ENCODE peak calls at places on chromosomes 11 and 22, in seven cellular contexts. Z is HCT116, Y is HepG2, K is SK-N-SH, M is H1, P is K562, W is GM12878. J is an unnamed sample.

GRCh38 chr11:40289370-40289769 is 1170.1 kb downstream of the LRRC4C start:
- DNase-seq in K (no peak), M (no peak), W (no peak), P (no peak), Z (no peak), Y (no peak), J (no peak)

GRCh38 chr11:70381872-70382842 is 16.2 kb upstream of the CTTN start:
- DNase-seq in Z (no peak), M (no peak), K (no peak), P (peak; percentile 64), W (no peak), Y (no peak), J (no peak)

GRCh38 chr11:113796663-113797259 is 17.2 kb downstream of the CLDN25 start:
- DNase-seq in Z (peak; percentile 12), K (peak; percentile 65), M (no peak), Y (peak; percentile 39), W (no peak), P (peak; percentile 55), J (peak; percentile 82)

GRCh38 chr11:134978388-134979088 is 566.5 kb upstream of the B3GAT1 start:
- DNase-seq in M (no peak), W (no peak), K (peak; percentile 32), Y (no peak), Z (no peak), P (peak; percentile 15), J (no peak)

GRCh38 chr22:47299879-47300697 is 537.6 kb downstream of the TBC1D22A start:
- DNase-seq in W (no peak), K (peak; percentile 8), Y (no peak), P (no peak), M (no peak), Z (no peak), J (no peak)

GRCh38 chr11:1298695-1299492 is 10.5 kb downstream of the TOLLIP start:
- DNase-seq in P (no peak), M (no peak), Y (peak; percentile 91), K (no peak), W (no peak), Z (no peak), J (peak; percentile 78)

GRCh38 chr22:44458044-44459020 is 39.7 kb downstream of the RTL6 start:
- DNase-seq in M (no peak), Y (no peak), K (no peak), P (no peak), W (no peak), Z (no peak), J (no peak)

GRCh38 chr11:69213315-69213714 is 57.6 kb downstream of the SMIM38 start:
- DNase-seq in K (no peak), Z (no peak), Y (no peak), W (peak; percentile 35), P (no peak), M (no peak), J (no peak)

GRCh38 chr22:28441720-28442263 is 237.8 kb downstream of the TTC28 start:
- DNase-seq in W (no peak), Z (no peak), Y (peak; percentile 73), P (no peak), M (no peak), K (peak; percentile 27), J (no peak)

GRCh38 chr11:69382131-69383128 is 88.5 kb downstream of the MYEOV start:
- DNase-seq in P (peak; percentile 98), K (peak; percentile 6), M (no peak), Y (no peak), Z (peak; percentile 70), W (peak; percentile 36), J (no peak)

GRCh38 chr11:1399386-1400167 is 9.8 kb downstream of the BRSK2 start:
- DNase-seq in Y (no peak), M (no peak), Z (no peak), K (peak; percentile 73), P (no peak), W (no peak), J (no peak)

GRCh38 chr11:119262668-119263351 is 54.1 kb downstream of the MCAM start:
- DNase-seq in K (no peak), P (no peak), Y (no peak), M (no peak), Z (no peak), W (peak; percentile 63), J (no peak)

GRCh38 chr22:34004058-34004457 is 83.8 kb upstream of the LARGE1 start:
- DNase-seq in K (no peak), Y (no peak), P (no peak), Z (no peak), M (no peak), W (no peak), J (no peak)

GRCh38 chr11:86063536-86063935 is 5.3 kb downstream of the PICALM start:
- DNase-seq in P (no peak), W (no peak), M (no peak), Z (no peak), K (no peak), Y (no peak), J (no peak)
- TF ChIP-seq JUND in P (no peak), W (no peak), M (no peak), Z (no peak), K (no peak), Y (no peak), J (no peak)

GRCh38 chr11:122028561-122028960 is 87.5 kb downstream of the BLID start:
- DNase-seq in Y (no peak), P (no peak), K (no peak), W (no peak), M (no peak), Z (no peak), J (no peak)

GRCh38 chr11:122036022-122036421 is 80.0 kb downstream of the BLID start:
- DNase-seq in W (no peak), P (no peak), K (no peak), Z (no peak), Y (no peak), M (no peak), J (no peak)

GRCh38 chr11:122033631-122034030 is 82.4 kb downstream of the BLID start:
- DNase-seq in M (no peak), K (no peak), W (no peak), Z (no peak), Y (no peak), P (no peak), J (no peak)

GRCh38 chr11:122033193-122033592 is 82.8 kb downstream of the BLID start:
- DNase-seq in Z (no peak), W (no peak), K (no peak), Y (no peak), P (no peak), M (no peak), J (no peak)

DNA sequence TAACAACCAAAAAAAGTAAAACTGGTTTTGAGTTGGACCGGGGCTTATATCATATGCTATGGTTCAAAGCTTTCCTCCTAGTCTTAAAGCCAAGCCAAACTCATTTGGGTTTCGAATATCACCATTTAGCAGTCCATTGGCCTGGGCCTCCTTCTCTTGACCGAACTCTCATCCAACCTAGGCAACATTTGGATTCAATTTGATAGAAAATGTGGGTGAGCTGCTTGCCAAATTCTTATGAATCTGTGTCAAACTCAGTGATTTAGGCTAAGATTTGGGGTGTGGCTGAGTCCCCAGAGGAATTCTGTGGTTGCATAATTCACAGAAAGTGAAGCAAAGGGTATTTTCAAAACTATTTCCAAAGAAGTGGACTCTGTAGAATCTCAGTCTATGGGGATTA is 83.7 kb downstream of the BLID start:
- DNase-seq in W (no peak), Z (no peak), Y (no peak), P (no peak), K (no peak), M (no peak), J (no peak)
- TF ChIP-seq JUND in W (no peak), Z (no peak), Y (no peak), P (no peak), K (no peak), M (no peak), J (no peak)

GRCh38 chr11:65547446-65548125 is 10.6 kb downstream of the LTBP3 start:
- DNase-seq in P (no peak), W (no peak), Z (no peak), M (no peak), K (no peak), Y (no peak), J (no peak)

GRCh38 chr11:65542738-65543390 is 15.3 kb downstream of the LTBP3 start:
- DNase-seq in K (no peak), Z (no peak), W (no peak), M (no peak), P (no peak), Y (no peak), J (no peak)

GRCh38 chr11:65545853-65546216 is 12.3 kb downstream of the LTBP3 start:
- DNase-seq in W (no peak), Y (no peak), Z (no peak), M (no peak), P (no peak), K (no peak), J (no peak)

GRCh38 chr11:65549088-65549487 is 9.1 kb downstream of the LTBP3 start:
- DNase-seq in Z (no peak), Y (no peak), K (no peak), P (no peak), M (no peak), W (no peak), J (no peak)

DNA sequence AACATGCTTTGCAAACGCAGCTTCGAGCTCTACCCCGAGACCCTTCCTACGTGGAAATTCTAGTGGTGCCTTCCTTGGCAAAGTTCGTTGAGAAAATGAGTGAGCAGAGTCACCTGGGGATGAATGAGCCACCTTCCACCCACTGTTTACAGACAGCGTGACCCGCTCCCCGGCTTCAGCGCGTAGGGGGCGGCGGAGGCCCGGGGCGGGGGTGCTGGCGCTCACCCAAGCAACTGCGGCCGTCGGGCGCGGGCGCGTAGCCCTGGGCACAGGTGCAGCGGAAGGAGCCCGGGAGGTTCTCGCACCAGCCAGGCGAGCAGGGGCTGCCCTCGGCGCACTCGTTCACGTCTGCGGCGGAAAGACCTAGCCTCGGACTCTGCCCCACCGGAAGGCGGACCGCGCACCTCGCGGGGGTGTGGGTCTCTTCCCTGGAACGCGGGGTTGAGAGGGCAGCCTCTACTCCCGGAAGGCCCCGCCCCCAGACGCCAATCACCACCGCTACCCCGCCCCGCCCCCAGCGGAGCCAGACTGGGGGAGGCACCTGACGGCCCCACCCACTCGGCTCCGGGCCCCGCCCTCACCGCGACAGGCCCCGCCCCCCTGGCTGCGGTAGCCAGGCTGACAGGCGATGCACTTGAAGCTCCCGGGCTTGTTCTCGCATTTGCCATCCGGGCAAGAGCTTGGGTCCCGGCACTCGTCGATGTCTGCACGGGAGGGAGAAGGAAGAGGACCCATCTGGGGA is 11.8 kb downstream of the LTBP3 start:
- DNase-seq in W (no peak), K (peak; percentile 88), M (no peak), Y (peak; percentile 75), P (peak; percentile 97), Z (peak; percentile 50), J (peak; percentile 99)
- TF ChIP-seq JUND in W (no peak), K (no peak), M (no peak), Y (peak; percentile 43), P (peak; percentile 2), Z (no peak), J (no peak)

DNA sequence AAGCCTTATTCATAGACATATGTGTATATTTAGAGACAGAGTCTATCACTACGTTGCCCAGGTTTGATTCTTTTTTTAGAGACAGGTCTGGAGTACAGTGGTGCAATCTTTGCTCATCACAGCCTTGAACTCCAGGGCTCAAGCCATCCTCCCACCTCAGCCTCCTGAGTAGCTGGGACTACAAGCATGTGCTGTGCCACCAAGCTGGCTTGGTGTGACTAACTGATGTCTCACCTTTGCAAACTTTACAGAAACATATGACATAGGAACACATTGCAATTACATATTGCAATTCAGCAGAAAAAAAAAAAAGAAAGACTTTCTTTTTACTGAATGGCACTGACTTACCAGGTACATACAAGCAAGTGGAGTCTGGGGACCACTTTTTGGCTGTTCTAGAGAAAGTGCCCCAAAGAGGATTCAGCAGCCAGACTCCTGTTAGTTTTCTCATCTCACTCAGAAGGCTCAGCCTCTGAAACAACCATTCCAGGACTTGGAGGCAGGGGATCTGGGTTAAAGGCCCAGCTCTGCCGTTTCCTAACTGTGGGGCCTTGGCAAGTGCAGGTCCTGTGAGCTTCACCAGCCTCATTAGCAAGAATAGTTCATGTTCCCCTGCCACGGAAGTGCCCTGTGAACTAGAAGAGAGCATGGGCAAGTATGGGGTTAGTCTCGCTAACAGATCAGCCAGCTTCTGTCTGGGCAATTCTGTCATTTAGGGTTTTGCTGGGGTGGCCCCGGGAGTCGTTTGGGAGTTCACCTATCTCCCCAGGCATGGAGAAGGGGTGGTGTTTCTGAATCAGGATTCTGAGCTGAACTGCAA is 11.2 kb upstream of the NFAM1 start:
- DNase-seq in M (no peak), P (no peak), W (no peak), Z (no peak), Y (no peak), K (no peak), J (no peak)
- TF ChIP-seq JUND in M (no peak), P (no peak), W (no peak), Z (no peak), Y (no peak), K (no peak), J (no peak)